ENCODE peak calls at places on chromosomes 3 and 15, in eight cellular contexts. Q is NB4, U is coronary artery, Y is endodermal cell, G is GM20000, F is bronchial epithelial cell, N is GM12865, V is AG09309. T is an unnamed sample.
A peak's percentile ranks its signal among the peaks of the same experiment; 100 is the strongest.

GRCh38 chr3:44058022-44058867 is 183.4 kb upstream of the TOPAZ1 start:
- DNase-seq in Q (peak; percentile 3), U (no peak), Y (peak; percentile 72), G (peak; percentile 70), F (peak; percentile 54), N (peak; percentile 89), V (no peak), T (peak; percentile 55)

GRCh38 chr15:55202206-55202605 is 5.5 kb upstream of the RSL24D1 start:
- DNase-seq in Q (no peak), U (no peak), Y (no peak), G (no peak), F (no peak), N (no peak), V (no peak), T (no peak)

GRCh38 chr3:194935061-194935460 is 249.4 kb downstream of the FAM43A start:
- DNase-seq in Q (peak; percentile 70), U (no peak), Y (no peak), G (no peak), F (peak; percentile 4), N (no peak), V (no peak), T (no peak)

GRCh38 chr3:18444597-18445420 is 19.7 kb upstream of the SATB1 start:
- DNase-seq in Q (peak; percentile 82), U (peak; percentile 75), Y (peak; percentile 87), G (peak; percentile 83), F (no peak), N (peak; percentile 40), V (no peak), T (peak; percentile 83)

GRCh38 chr3:50652709-50653108 is 22.0 kb upstream of the DOCK3 start:
- DNase-seq in Q (peak; percentile 70), U (no peak), Y (peak; percentile 89), G (peak; percentile 56), F (peak; percentile 44), N (peak; percentile 54), V (no peak), T (peak; percentile 74)

GRCh38 chr3:81466161-81466560 is 295.3 kb downstream of the GBE1 start:
- DNase-seq in Q (no peak), U (no peak), Y (no peak), G (no peak), F (no peak), N (no peak), V (no peak), T (no peak)

GRCh38 chr3:131401978-131402377 is 20.4 kb downstream of the NUDT16 start:
- DNase-seq in Q (no peak), U (no peak), Y (no peak), G (no peak), F (no peak), N (no peak), V (no peak), T (no peak)

GRCh38 chr3:171965088-171965712 is 74.2 kb upstream of the FNDC3B start:
- DNase-seq in Q (no peak), U (no peak), Y (no peak), G (no peak), F (no peak), N (no peak), V (no peak), T (no peak)

GRCh38 chr3:193134895-193135294 is 106.1 kb upstream of the PLAAT1 start:
- DNase-seq in Q (no peak), U (no peak), Y (no peak), G (no peak), F (peak; percentile 86), N (no peak), V (peak; percentile 51), T (no peak)

GRCh38 chr3:141998674-141999290 is 122.3 kb downstream of the ATP1B3 start:
- DNase-seq in Q (peak; percentile 24), U (no peak), Y (no peak), G (no peak), F (peak; percentile 32), N (no peak), V (no peak), T (no peak)

GRCh38 chr15:74442063-74442462 is 8.3 kb upstream of the SEMA7A start:
- DNase-seq in Q (no peak), U (no peak), Y (no peak), G (no peak), F (no peak), N (no peak), V (no peak), T (no peak)

GRCh38 chr3:104575631-104576030 is 791.1 kb upstream of the ALCAM start:
- DNase-seq in Q (no peak), U (no peak), Y (no peak), G (no peak), F (no peak), N (no peak), V (no peak), T (no peak)

GRCh38 chr3:32450426-32450825 is 52.2 kb downstream of the CMTM6 start:
- DNase-seq in Q (no peak), U (no peak), Y (no peak), G (no peak), F (no peak), N (no peak), V (no peak), T (no peak)

GRCh38 chr3:550481-550880 is 353.9 kb downstream of the CHL1 start:
- DNase-seq in Q (no peak), U (no peak), Y (no peak), G (no peak), F (no peak), N (no peak), V (no peak), T (no peak)

GRCh38 chr3:41346698-41347097 is 147.4 kb downstream of the CTNNB1 start:
- DNase-seq in Q (no peak), U (no peak), Y (no peak), G (no peak), F (no peak), N (no peak), V (no peak), T (no peak)

GRCh38 chr3:46489406-46489805 is 8.4 kb upstream of the RTP3 start:
- DNase-seq in Q (no peak), U (peak; percentile 45), Y (no peak), G (no peak), F (no peak), N (no peak), V (no peak), T (no peak)

GRCh38 chr15:34154725-34155204 is 52.9 kb downstream of the PGBD4 start:
- DNase-seq in Q (peak; percentile 17), U (no peak), Y (peak; percentile 86), G (no peak), F (peak; percentile 86), N (no peak), V (no peak), T (peak; percentile 17)

GRCh38 chr3:15269091-15269989 is 63.0 kb downstream of the SH3BP5 start:
- DNase-seq in Q (peak; percentile 95), U (peak; percentile 96), Y (peak; percentile 73), G (peak; percentile 79), F (peak; percentile 94), N (peak; percentile 94), V (peak; percentile 88), T (peak; percentile 93)

GRCh38 chr3:192831111-192831644 is 86.5 kb downstream of the MB21D2 start:
- DNase-seq in Q (no peak), U (no peak), Y (no peak), G (no peak), F (peak; percentile 63), N (peak; percentile 84), V (peak; percentile 77), T (no peak)

GRCh38 chr3:32448686-32449474 is 53.8 kb downstream of the CMTM6 start:
- DNase-seq in Q (no peak), U (no peak), Y (peak; percentile 37), G (no peak), F (no peak), N (no peak), V (no peak), T (no peak)

GRCh38 chr3:133393691-133394474 is 6.0 kb upstream of the BFSP2 start:
- DNase-seq in Q (no peak), U (no peak), Y (peak; percentile 42), G (no peak), F (no peak), N (no peak), V (no peak), T (no peak)

GRCh38 chr15:90665288-90666134 is 51.6 kb upstream of the BLM start:
- DNase-seq in Q (peak; percentile 90), U (peak; percentile 71), Y (no peak), G (peak; percentile 81), F (peak; percentile 41), N (peak; percentile 96), V (no peak), T (peak; percentile 74)

GRCh38 chr15:85499498-85499897 is 119.1 kb downstream of the AKAP13 start:
- DNase-seq in Q (no peak), U (no peak), Y (no peak), G (no peak), F (no peak), N (no peak), V (no peak), T (no peak)

GRCh38 chr3:52052831-52053306 is 3.5 kb downstream of the DUSP7 start:
- DNase-seq in Q (peak; percentile 94), U (peak; percentile 92), Y (peak; percentile 94), G (peak; percentile 58), F (peak; percentile 70), N (peak; percentile 53), V (peak; percentile 44), T (peak; percentile 50)
- TF ChIP-seq CTCF in Q (peak; percentile 37), U (no peak), Y (peak; percentile 58), G (peak; percentile 16), F (peak; percentile 54), N (no peak), V (peak; percentile 71), T (no peak)

GRCh38 chr15:57972801-57973311 is 92.7 kb downstream of the ALDH1A2 start:
- DNase-seq in Q (no peak), U (no peak), Y (no peak), G (no peak), F (no peak), N (no peak), V (no peak), T (no peak)

GRCh38 chr15:57973534-57973933 is 92.0 kb downstream of the ALDH1A2 start:
- DNase-seq in Q (no peak), U (no peak), Y (no peak), G (no peak), F (no peak), N (no peak), V (no peak), T (no peak)

GRCh38 chr15:57969355-57969754 is 96.2 kb downstream of the ALDH1A2 start:
- DNase-seq in Q (no peak), U (no peak), Y (no peak), G (no peak), F (peak; percentile 42), N (no peak), V (no peak), T (no peak)
- TF ChIP-seq CTCF in Q (no peak), U (no peak), Y (peak; percentile 68), G (no peak), F (peak; percentile 46), N (no peak), V (peak; percentile 24), T (no peak)

GRCh38 chr15:70584838-70585706 is 178.3 kb downstream of the UACA start:
- DNase-seq in Q (peak; percentile 84), U (no peak), Y (peak; percentile 94), G (peak; percentile 55), F (peak; percentile 51), N (no peak), V (no peak), T (peak; percentile 56)
- TF ChIP-seq CTCF in Q (peak; percentile 51), U (no peak), Y (peak; percentile 96), G (no peak), F (peak; percentile 55), N (no peak), V (peak; percentile 19), T (peak; percentile 70)

GRCh38 chr15:92631721-92632120 is 23.9 kb downstream of the FAM174B start:
- DNase-seq in Q (no peak), U (peak; percentile 57), Y (peak; percentile 38), G (no peak), F (no peak), N (no peak), V (no peak), T (peak; percentile 12)
- TF ChIP-seq CTCF in Q (peak; percentile 13), U (no peak), Y (peak; percentile 55), G (no peak), F (no peak), N (no peak), V (no peak), T (peak; percentile 11)

T was measured in activated CD8-positive, alpha-beta T cell treated with anti-CD3 and anti-CD28 coated beads for 36 hours.